ENCODE peak calls at places on chromosomes 13 and 19, in nine cellular contexts. P is H9, G is GM23248, I is mesenchymal stem cell, D is GM12878, C is PC-3, J is colonic mucosa, Y is neuronal stem cell, N is kidney. R is an unnamed sample.

GRCh38 chr19:19643158-19644053 is at the start of gene GMIP:
- DNase-seq in P (peak; percentile 90), G (peak; percentile 71), I (peak; percentile 53), D (no peak), C (peak; percentile 68), J (peak; percentile 92), Y (peak; percentile 75), N (peak; percentile 91), R (peak; percentile 41)

GRCh38 chr19:31314156-31314555 is 35.1 kb downstream of the TSHZ3 start:
- DNase-seq in P (no peak), G (peak; percentile 23), I (no peak), D (no peak), C (peak; percentile 6), J (no peak), Y (no peak), N (no peak), R (no peak)

GRCh38 chr13:77213644-77214043 is 113.2 kb downstream of the MYCBP2 start:
- DNase-seq in P (no peak), G (no peak), I (peak; percentile 19), D (no peak), C (peak; percentile 4), J (no peak), Y (no peak), N (no peak), R (peak; percentile 77)

GRCh38 chr13:81184556-81185265 is 843.8 kb upstream of the SPRY2 start:
- DNase-seq in P (no peak), G (no peak), I (no peak), D (no peak), C (peak; percentile 73), J (no peak), Y (no peak), N (no peak), R (peak; percentile 22)

GRCh38 chr19:10852941-10853340 is 4.7 kb downstream of the C19orf38 start:
- DNase-seq in P (no peak), G (no peak), I (no peak), D (no peak), C (no peak), J (no peak), Y (no peak), N (no peak), R (no peak)

GRCh38 chr13:75124415-75124814 is 357.6 kb downstream of the TBC1D4 start:
- DNase-seq in P (no peak), G (no peak), I (no peak), D (no peak), C (no peak), J (no peak), Y (no peak), N (no peak), R (no peak)

GRCh38 chr13:80012281-80012680 is 328.6 kb downstream of the SPRY2 start:
- DNase-seq in P (no peak), G (peak; percentile 47), I (no peak), D (no peak), C (peak; percentile 26), J (no peak), Y (no peak), N (peak; percentile 39), R (no peak)

GRCh38 chr13:77521595-77522367 is 13.7 kb upstream of the SCEL start:
- DNase-seq in P (peak; percentile 55), G (peak; percentile 54), I (no peak), D (no peak), C (peak; percentile 92), J (no peak), Y (no peak), N (peak; percentile 72), R (no peak)

GRCh38 chr13:95440441-95441088 is 112.0 kb upstream of the CLDN10 start:
- DNase-seq in P (no peak), G (no peak), I (no peak), D (no peak), C (no peak), J (no peak), Y (no peak), N (no peak), R (no peak)

GRCh38 chr19:16141043-16141442 is 2.4 kb upstream of the HSH2D start:
- DNase-seq in P (no peak), G (no peak), I (no peak), D (peak; percentile 75), C (no peak), J (no peak), Y (no peak), N (no peak), R (no peak)

GRCh38 chr19:1634242-1634937 is 18.0 kb downstream of the TCF3 start:
- DNase-seq in P (no peak), G (no peak), I (no peak), D (no peak), C (no peak), J (no peak), Y (no peak), N (no peak), R (no peak)

GRCh38 chr19:1633269-1633606 is 19.2 kb downstream of the TCF3 start:
- DNase-seq in P (no peak), G (no peak), I (no peak), D (no peak), C (no peak), J (no peak), Y (no peak), N (no peak), R (no peak)

GRCh38 chr19:1632462-1633268 is 19.8 kb downstream of the TCF3 start:
- DNase-seq in P (no peak), G (no peak), I (no peak), D (no peak), C (no peak), J (peak; percentile 88), Y (no peak), N (no peak), R (no peak)

GRCh38 chr19:1634938-1635243 is 17.5 kb downstream of the TCF3 start:
- DNase-seq in P (no peak), G (no peak), I (no peak), D (no peak), C (no peak), J (no peak), Y (no peak), N (no peak), R (no peak)

DNA sequence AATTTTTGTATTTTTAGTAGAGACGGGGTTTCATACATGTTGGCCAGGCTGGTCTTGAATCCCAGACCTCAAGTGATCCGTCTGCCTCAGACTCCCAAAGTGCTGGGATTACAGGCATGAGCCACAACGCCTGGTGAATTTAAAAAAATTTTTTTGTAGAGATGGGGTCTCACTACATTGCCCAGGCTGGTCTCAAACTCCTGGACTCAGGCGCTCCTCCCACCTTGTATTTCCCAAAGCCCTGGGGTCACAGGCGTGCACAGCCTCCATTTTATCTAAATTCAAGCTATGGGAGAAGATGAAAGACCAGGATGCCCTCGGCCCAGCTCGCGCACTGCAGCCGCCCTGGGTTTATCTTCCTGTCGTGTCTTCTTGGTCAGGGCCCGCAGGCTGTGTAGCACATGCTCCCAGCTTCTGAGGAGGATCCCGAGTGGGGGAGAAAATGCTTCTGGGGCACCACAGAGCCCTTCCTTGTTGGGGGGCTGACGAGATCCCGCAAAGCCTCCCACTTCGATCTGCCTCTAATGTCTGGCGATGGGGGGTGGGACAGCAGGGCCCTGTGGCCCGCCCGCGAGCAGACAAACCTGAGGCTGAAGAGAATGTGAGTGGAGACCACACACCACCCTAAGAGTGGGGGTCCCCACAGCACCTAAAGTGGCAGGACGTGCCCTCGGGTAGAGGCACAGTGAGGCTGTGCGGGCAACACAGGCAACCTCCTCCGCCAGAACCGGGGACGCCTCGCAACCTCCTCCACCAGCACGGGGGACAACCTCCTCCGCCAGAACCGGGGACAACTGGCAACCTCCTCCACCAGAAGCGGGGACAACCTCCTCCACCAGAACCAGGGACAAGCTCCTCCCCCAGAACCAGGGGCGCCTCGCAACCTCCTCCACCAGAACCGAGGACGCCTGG is 15.8 kb downstream of the TCF3 start:
- DNase-seq in P (no peak), G (no peak), I (no peak), D (no peak), C (no peak), J (no peak), Y (no peak), N (no peak), R (no peak)
- H3K9ac ChIP-seq in P (no peak overlapping the region), G (no peak overlapping the region), I (no peak overlapping the region), D (no peak overlapping the region), C (no peak overlapping the region), J (no peak overlapping the region), Y (no peak overlapping the region), N (no peak overlapping the region), R (no peak overlapping the region)

DNA sequence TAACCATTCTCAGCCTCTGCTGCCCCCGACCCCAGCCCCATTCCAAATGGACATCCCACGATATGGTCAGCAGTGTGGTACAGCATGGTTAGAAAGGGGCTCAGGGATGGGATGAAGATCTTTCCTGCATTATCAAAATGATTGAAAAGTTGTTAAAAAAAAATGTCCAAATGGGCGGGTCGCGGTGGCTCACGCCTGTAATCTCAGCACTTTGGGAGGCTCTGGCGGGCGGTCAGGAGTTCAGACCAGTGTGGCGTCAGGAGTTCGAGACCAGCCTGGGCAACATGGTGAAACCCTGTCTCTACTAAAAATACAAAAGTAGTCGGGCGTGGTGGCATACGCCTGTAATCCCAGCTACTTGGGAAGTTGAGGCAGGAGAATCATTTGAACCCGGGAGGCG is 54.3 kb upstream of the ZNF254 start:
- DNase-seq in P (no peak), G (no peak), I (no peak), D (no peak), C (no peak), J (no peak), Y (no peak), N (no peak), R (no peak)
- H3K9ac ChIP-seq in P (no peak overlapping the region), G (peak overlapping the region; percentile 99), I (peak overlapping the region; percentile 99), D (no peak overlapping the region), C (no peak overlapping the region), J (no peak overlapping the region), Y (no peak overlapping the region), N (no peak overlapping the region), R (no peak overlapping the region)

GRCh38 chr13:110874508-110874960 is 40.3 kb downstream of the ANKRD10 start:
- DNase-seq in P (peak; percentile 88), G (peak; percentile 86), I (peak; percentile 79), D (no peak), C (peak; percentile 70), J (peak; percentile 94), Y (peak; percentile 43), N (peak; percentile 95), R (peak; percentile 64)
- H3K9ac ChIP-seq in P (no peak overlapping the region), G (peak overlapping the region; percentile 45), I (peak overlapping the region; percentile 71), D (no peak overlapping the region), C (peak overlapping the region; percentile 38), J (peak overlapping the region; percentile 23), Y (peak overlapping the region; percentile 65), N (no peak overlapping the region), R (peak overlapping the region; percentile 36)

GRCh38 chr13:99434258-99434788 is 66.9 kb upstream of the TM9SF2 start:
- DNase-seq in P (peak; percentile 70), G (no peak), I (peak; percentile 22), D (no peak), C (no peak), J (no peak), Y (no peak), N (no peak), R (no peak)

GRCh38 chr13:99432637-99433542 is 68.4 kb upstream of the TM9SF2 start:
- DNase-seq in P (peak; percentile 81), G (peak; percentile 92), I (peak; percentile 91), D (peak; percentile 97), C (peak; percentile 75), J (peak; percentile 40), Y (peak; percentile 49), N (peak; percentile 86), R (peak; percentile 65)

GRCh38 chr13:99429670-99430069 is 71.6 kb upstream of the TM9SF2 start:
- DNase-seq in P (peak; percentile 11), G (no peak), I (no peak), D (no peak), C (no peak), J (no peak), Y (no peak), N (no peak), R (no peak)

GRCh38 chr13:99433543-99434075 is 67.7 kb upstream of the TM9SF2 start:
- DNase-seq in P (no peak), G (no peak), I (no peak), D (no peak), C (no peak), J (no peak), Y (no peak), N (no peak), R (no peak)

GRCh38 chr13:99431927-99432636 is 69.2 kb upstream of the TM9SF2 start:
- DNase-seq in P (no peak), G (no peak), I (no peak), D (peak; percentile 85), C (no peak), J (no peak), Y (no peak), N (no peak), R (no peak)
- H3K9ac ChIP-seq in P (no peak overlapping the region), G (peak overlapping the region; percentile 74), I (peak overlapping the region; percentile 80), D (peak overlapping the region; percentile 72), C (peak overlapping the region; percentile 69), J (no peak overlapping the region), Y (no peak overlapping the region), N (no peak overlapping the region), R (no peak overlapping the region)